ENCODE peak calls at places on chromosomes 12 and 14, in eight cellular contexts. S, U, Y, J, H, A, D and M are unnamed samples. For H3K36me3, the result is how much of the 10 kb centered on the place peaks cover.

GRCh38 chr12:117028254-117028653 is 71.0 kb downstream of the TESC start:
- DNase-seq in S (peak), U (no peak), Y (no peak), J (no peak), H (no peak), A (no peak), D (peak), M (no peak)

GRCh38 chr12:110741795-110742717 is 635 bp downstream of the PPP1CC start:
- DNase-seq in S (no peak), U (no peak), Y (peak), J (no peak), H (peak), A (no peak), D (no peak), M (peak)

GRCh38 chr12:115199831-115200230 is 515.9 kb upstream of the TBX3 start:
- DNase-seq in S (no peak), U (no peak), Y (peak), J (no peak), H (no peak), A (no peak), D (no peak), M (no peak)

GRCh38 chr12:14239350-14239934 is 126.0 kb upstream of the ATF7IP start:
- DNase-seq in S (no peak), U (no peak), Y (no peak), J (peak), H (peak), A (no peak), D (peak), M (peak)

GRCh38 chr14:35390577-35391387 is 13.8 kb downstream of the NFKBIA start:
- DNase-seq in S (peak), U (no peak), Y (no peak), J (no peak), H (no peak), A (no peak), D (peak), M (no peak)

GRCh38 chr12:54522213-54522612 is 24.7 kb downstream of the NCKAP1L start:
- DNase-seq in S (no peak), U (no peak), Y (no peak), J (no peak), H (no peak), A (no peak), D (no peak), M (no peak)

GRCh38 chr12:57887631-57888406 is 41.3 kb upstream of the CTDSP2 start:
- DNase-seq in S (peak), U (no peak), Y (peak), J (no peak), H (no peak), A (no peak), D (peak), M (no peak)

GRCh38 chr14:81302613-81303012 is 81.9 kb upstream of the GTF2A1 start:
- DNase-seq in S (no peak), U (peak), Y (no peak), J (no peak), H (peak), A (no peak), D (peak), M (no peak)

GRCh38 chr14:61570961-61571299 is 124.4 kb upstream of the HIF1A start:
- DNase-seq in S (no peak), U (no peak), Y (no peak), J (no peak), H (no peak), A (no peak), D (peak), M (no peak)

GRCh38 chr12:65925626-65926025 is 101.3 kb downstream of the HMGA2 start:
- DNase-seq in S (no peak), U (no peak), Y (no peak), J (no peak), H (no peak), A (no peak), D (no peak), M (no peak)

GRCh38 chr14:20334017-20334416 is 938 bp upstream of the CCNB1IP1 start:
- DNase-seq in S (no peak), U (no peak), Y (no peak), J (no peak), H (no peak), A (no peak), D (no peak), M (no peak)

GRCh38 chr14:71388862-71389261 is 481.6 kb downstream of the PCNX1 start:
- DNase-seq in S (no peak), U (no peak), Y (no peak), J (no peak), H (no peak), A (no peak), D (no peak), M (no peak)

GRCh38 chr12:30962047-30962446 is 35.5 kb downstream of the TSPAN11 start:
- DNase-seq in S (no peak), U (no peak), Y (no peak), J (no peak), H (no peak), A (no peak), D (no peak), M (no peak)

GRCh38 chr12:65944637-65945036 is 120.4 kb downstream of the HMGA2 start:
- DNase-seq in S (no peak), U (no peak), Y (no peak), J (no peak), H (no peak), A (no peak), D (no peak), M (no peak)

GRCh38 chr14:42140831-42141279 is 534.2 kb downstream of the LRFN5 start:
- DNase-seq in S (no peak), U (no peak), Y (peak), J (no peak), H (no peak), A (no peak), D (no peak), M (no peak)

GRCh38 chr14:39268393-39268792 is 34.7 kb downstream of the MIA2 start:
- DNase-seq in S (no peak), U (no peak), Y (peak), J (no peak), H (peak), A (no peak), D (no peak), M (no peak)

GRCh38 chr12:76226397-76226796 is 121.8 kb downstream of the BBS10 start:
- DNase-seq in S (no peak), U (no peak), Y (peak), J (no peak), H (no peak), A (no peak), D (no peak), M (no peak)

GRCh38 chr14:38522724-38523123 is 266.8 kb upstream of the CLEC14A start:
- DNase-seq in S (no peak), U (no peak), Y (peak), J (no peak), H (no peak), A (no peak), D (no peak), M (no peak)

GRCh38 chr12:108338915-108339657 is at the start of gene CMKLR1:
- DNase-seq in S (peak), U (no peak), Y (no peak), J (no peak), H (no peak), A (peak), D (peak), M (peak)

GRCh38 chr14:101127239-101127638 is 223.7 kb upstream of the RTL1 start:
- DNase-seq in S (no peak), U (no peak), Y (no peak), J (no peak), H (no peak), A (no peak), D (no peak), M (no peak)

GRCh38 chr12:78387721-78388120 is 476.9 kb upstream of the SYT1 start:
- DNase-seq in S (no peak), U (no peak), Y (no peak), J (no peak), H (no peak), A (no peak), D (no peak), M (no peak)

GRCh38 chr14:74531467-74531866 is 37.9 kb downstream of the ISCA2 start:
- DNase-seq in S (no peak), U (peak), Y (peak), J (no peak), H (no peak), A (peak), D (peak), M (no peak)

GRCh38 chr14:75299064-75299463 is 20.4 kb downstream of the FOS start:
- DNase-seq in S (peak), U (no peak), Y (no peak), J (no peak), H (no peak), A (peak), D (no peak), M (no peak)

GRCh38 chr14:65639216-65639615 is 226.7 kb downstream of the FUT8 start:
- DNase-seq in S (no peak), U (no peak), Y (peak), J (no peak), H (no peak), A (no peak), D (no peak), M (no peak)

GRCh38 chr12:19613051-19613535 is 173.8 kb downstream of the AEBP2 start:
- DNase-seq in S (no peak), U (no peak), Y (no peak), J (no peak), H (no peak), A (no peak), D (no peak), M (no peak)

GRCh38 chr14:78709795-78710569 is 539.8 kb downstream of the NRXN3 start:
- DNase-seq in S (no peak), U (no peak), Y (no peak), J (no peak), H (no peak), A (no peak), D (no peak), M (no peak)

GRCh38 chr14:92719890-92720323 is 28.5 kb downstream of the LGMN start:
- DNase-seq in S (no peak), U (no peak), Y (no peak), J (no peak), H (no peak), A (no peak), D (no peak), M (no peak)

GRCh38 chr14:86790408-86791364 is 1202.3 kb downstream of the GALC start:
- DNase-seq in S (no peak), U (no peak), Y (no peak), J (no peak), H (no peak), A (no peak), D (peak), M (no peak)

GRCh38 chr12:1583421-1584078 is 10.8 kb downstream of the FBXL14 start:
- DNase-seq in S (peak), U (peak), Y (peak), J (peak), H (peak), A (no peak), D (peak), M (peak)

GRCh38 chr12:64104376-64104775 is 117.7 kb downstream of the KICS2 start:
- DNase-seq in S (peak), U (no peak), Y (no peak), J (no peak), H (no peak), A (no peak), D (no peak), M (no peak)

GRCh38 chr12:6231359-6232268 is 31.4 kb downstream of the CD9 start:
- DNase-seq in S (no peak), U (no peak), Y (no peak), J (no peak), H (no peak), A (peak), D (no peak), M (no peak)

GRCh38 chr12:19261773-19262172 is 132.2 kb downstream of the PLEKHA5 start:
- DNase-seq in S (no peak), U (no peak), Y (no peak), J (no peak), H (no peak), A (no peak), D (no peak), M (no peak)

GRCh38 chr12:93292731-93293566 is 84.8 kb upstream of the NUDT4 start:
- DNase-seq in S (no peak), U (no peak), Y (no peak), J (no peak), H (no peak), A (no peak), D (peak), M (no peak)

GRCh38 chr12:20212036-20212435 is 156.3 kb upstream of the PDE3A start:
- DNase-seq in S (no peak), U (no peak), Y (peak), J (no peak), H (no peak), A (no peak), D (no peak), M (no peak)

GRCh38 chr12:98998697-98999299 is 353.7 kb downstream of the APAF1 start:
- DNase-seq in S (no peak), U (peak), Y (peak), J (no peak), H (peak), A (no peak), D (no peak), M (no peak)

GRCh38 chr14:100239200-100239839 is 376 bp downstream of the YY1 start:
- DNase-seq in S (peak), U (no peak), Y (no peak), J (peak), H (no peak), A (peak), D (peak), M (peak)

GRCh38 chr12:54135621-54136027 is 53.2 kb downstream of the SMUG1 start:
- DNase-seq in S (no peak), U (no peak), Y (no peak), J (no peak), H (no peak), A (no peak), D (no peak), M (no peak)

GRCh38 chr12:29517265-29517664 is 19.8 kb upstream of the OVCH1 start:
- DNase-seq in S (no peak), U (no peak), Y (no peak), J (no peak), H (no peak), A (no peak), D (no peak), M (no peak)
- TF ChIP-seq CTCF in S (no peak), U (no peak), Y (no peak), J (no peak), H (no peak), A (no peak), D (peak), M (peak)

DNA sequence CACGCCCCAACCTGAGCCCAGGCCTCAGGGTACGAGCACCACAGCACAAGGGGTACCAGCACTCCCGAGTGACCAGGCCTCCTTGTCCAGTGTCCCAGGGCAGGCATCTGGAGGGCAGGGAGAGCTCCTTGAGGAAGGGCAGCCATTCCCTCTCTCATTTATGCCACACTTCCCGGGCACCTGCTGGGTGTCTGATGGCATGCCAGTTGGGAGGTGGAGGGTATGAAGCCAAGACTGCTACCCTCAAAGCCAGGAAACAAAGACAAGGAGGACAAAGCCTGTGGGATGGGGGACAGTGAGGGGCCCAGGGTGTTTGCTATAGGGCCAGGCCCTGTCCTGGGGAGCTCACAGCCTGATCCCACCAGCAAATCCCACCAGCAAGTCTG is 45.6 kb downstream of the CCDC88C start:
- DNase-seq in S (no peak), U (no peak), Y (no peak), J (no peak), H (no peak), A (no peak), D (no peak), M (no peak)
- H3K4me3 ChIP-seq in S (no peak), U (no peak), Y (no peak), J (peak), H (peak), A (no peak), D (no peak), M (peak)

GRCh38 chr12:40212566-40212965 is 12.2 kb upstream of the LRRK2 start:
- DNase-seq in S (no peak), U (no peak), Y (no peak), J (no peak), H (peak), A (no peak), D (no peak), M (no peak)

GRCh38 chr12:40211185-40211584 is 13.6 kb upstream of the LRRK2 start:
- DNase-seq in S (no peak), U (no peak), Y (no peak), J (no peak), H (no peak), A (no peak), D (no peak), M (no peak)

GRCh38 chr12:40208707-40209106 is 16.1 kb upstream of the LRRK2 start:
- DNase-seq in S (no peak), U (no peak), Y (no peak), J (no peak), H (peak), A (no peak), D (no peak), M (no peak)

GRCh38 chr12:40207551-40207950 is 17.2 kb upstream of the LRRK2 start:
- DNase-seq in S (no peak), U (no peak), Y (no peak), J (no peak), H (no peak), A (no peak), D (no peak), M (no peak)

GRCh38 chr12:40209886-40210285 is 14.9 kb upstream of the LRRK2 start:
- DNase-seq in S (no peak), U (no peak), Y (no peak), J (no peak), H (no peak), A (no peak), D (no peak), M (no peak)
- H3K36me3 ChIP-seq in S (under half), U (under half), Y (under half), J (under half), H (under half), A (under half), D (under half), M (under half)

GRCh38 chr12:52307836-52308806 is 13.1 kb downstream of the KRT83 start:
- DNase-seq in S (no peak), U (peak), Y (peak), J (peak), H (no peak), A (no peak), D (peak), M (peak)
- TF ChIP-seq CTCF in S (no peak), U (peak), Y (peak), J (no peak), H (no peak), A (no peak), D (peak), M (peak)